ENCODE peak calls at places on chromosome 9, in ten cellular contexts. E is astrocyte of the cerebellum, Z is spleen, U is lower leg skin, Y is psoas muscle, B is heart right ventricle, R is A549, H is cardiac fibroblast, G is foreskin fibroblast, K is tibial nerve. T is an unnamed sample.
A peak's percentile ranks its signal among the peaks of the same experiment; 100 is the strongest.

GRCh38 chr9:81476808-81477207 is 212.5 kb downstream of the TLE1 start:
- DNase-seq in E (no peak), Z (no peak), U (no peak), Y (no peak), B (no peak), R (no peak), H (no peak), G (no peak), K (no peak), T (no peak)

GRCh38 chr9:27151693-27152397 is 42.8 kb downstream of the TEK start:
- DNase-seq in E (peak; percentile 68), Z (no peak), U (peak; percentile 41), Y (no peak), B (no peak), R (no peak), H (peak; percentile 81), G (peak; percentile 1), K (no peak), T (no peak)

GRCh38 chr9:117682955-117683710 is 21.1 kb upstream of the TLR4 start:
- DNase-seq in E (no peak), Z (no peak), U (no peak), Y (no peak), B (no peak), R (no peak), H (peak; percentile 71), G (no peak), K (no peak), T (no peak)

GRCh38 chr9:98429613-98430012 is 174.2 kb upstream of the TBC1D2 start:
- DNase-seq in E (no peak), Z (no peak), U (no peak), Y (no peak), B (no peak), R (no peak), H (peak; percentile 74), G (peak; percentile 58), K (no peak), T (no peak)

GRCh38 chr9:72728031-72728770 is 206.8 kb downstream of the TMC1 start:
- DNase-seq in E (no peak), Z (no peak), U (no peak), Y (no peak), B (no peak), R (no peak), H (no peak), G (no peak), K (no peak), T (no peak)

GRCh38 chr9:132602207-132602606 is 19.8 kb downstream of the BARHL1 start:
- DNase-seq in E (no peak), Z (no peak), U (no peak), Y (no peak), B (no peak), R (no peak), H (no peak), G (no peak), K (no peak), T (no peak)

GRCh38 chr9:99511723-99512122 is 289.6 kb downstream of the SEC61B start:
- DNase-seq in E (no peak), Z (no peak), U (no peak), Y (no peak), B (no peak), R (no peak), H (peak; percentile 7), G (no peak), K (no peak), T (no peak)

GRCh38 chr9:100720922-100721321 is 143.0 kb downstream of the CAVIN4 start:
- DNase-seq in E (no peak), Z (no peak), U (no peak), Y (no peak), B (no peak), R (no peak), H (no peak), G (no peak), K (no peak), T (no peak)

DNA sequence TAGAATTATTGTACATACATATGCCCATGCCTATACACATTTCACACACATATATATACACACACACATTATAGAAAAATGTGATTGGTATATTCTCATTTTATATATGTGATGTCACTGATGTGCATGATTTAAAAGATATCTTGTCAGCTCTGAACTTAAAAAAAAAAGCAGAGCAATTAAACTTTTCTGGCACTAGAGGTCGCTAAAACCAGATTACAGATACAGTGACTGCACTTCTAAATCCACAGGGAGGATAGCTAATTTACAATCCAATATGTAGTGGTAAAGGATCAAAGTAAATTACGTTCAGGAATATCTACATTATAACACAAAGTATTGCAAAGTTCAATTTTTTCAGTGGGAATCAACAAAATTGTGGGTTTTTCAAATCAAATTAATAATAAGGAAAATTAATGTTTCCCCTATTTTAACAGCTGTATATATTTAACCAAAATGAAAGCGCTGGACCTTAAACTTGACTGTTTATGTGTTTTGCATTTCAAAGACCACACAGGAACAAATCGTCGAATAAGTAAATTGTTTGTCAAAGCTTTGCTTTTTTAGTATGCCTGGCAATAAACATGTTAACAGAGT is 1201.2 kb upstream of the C9orf72 start:
- DNase-seq in E (peak; percentile 24), Z (no peak), U (no peak), Y (no peak), B (no peak), R (peak; percentile 52), H (peak; percentile 60), G (peak; percentile 18), K (no peak), T (no peak)
- TF ChIP-seq CTCF in E (peak; percentile 41), Z (peak; percentile 15), U (no peak), Y (no peak), B (peak; percentile 50), R (peak; percentile 73), H (peak; percentile 44), G (peak; percentile 44), K (no peak), T (peak; percentile 39)

DNA sequence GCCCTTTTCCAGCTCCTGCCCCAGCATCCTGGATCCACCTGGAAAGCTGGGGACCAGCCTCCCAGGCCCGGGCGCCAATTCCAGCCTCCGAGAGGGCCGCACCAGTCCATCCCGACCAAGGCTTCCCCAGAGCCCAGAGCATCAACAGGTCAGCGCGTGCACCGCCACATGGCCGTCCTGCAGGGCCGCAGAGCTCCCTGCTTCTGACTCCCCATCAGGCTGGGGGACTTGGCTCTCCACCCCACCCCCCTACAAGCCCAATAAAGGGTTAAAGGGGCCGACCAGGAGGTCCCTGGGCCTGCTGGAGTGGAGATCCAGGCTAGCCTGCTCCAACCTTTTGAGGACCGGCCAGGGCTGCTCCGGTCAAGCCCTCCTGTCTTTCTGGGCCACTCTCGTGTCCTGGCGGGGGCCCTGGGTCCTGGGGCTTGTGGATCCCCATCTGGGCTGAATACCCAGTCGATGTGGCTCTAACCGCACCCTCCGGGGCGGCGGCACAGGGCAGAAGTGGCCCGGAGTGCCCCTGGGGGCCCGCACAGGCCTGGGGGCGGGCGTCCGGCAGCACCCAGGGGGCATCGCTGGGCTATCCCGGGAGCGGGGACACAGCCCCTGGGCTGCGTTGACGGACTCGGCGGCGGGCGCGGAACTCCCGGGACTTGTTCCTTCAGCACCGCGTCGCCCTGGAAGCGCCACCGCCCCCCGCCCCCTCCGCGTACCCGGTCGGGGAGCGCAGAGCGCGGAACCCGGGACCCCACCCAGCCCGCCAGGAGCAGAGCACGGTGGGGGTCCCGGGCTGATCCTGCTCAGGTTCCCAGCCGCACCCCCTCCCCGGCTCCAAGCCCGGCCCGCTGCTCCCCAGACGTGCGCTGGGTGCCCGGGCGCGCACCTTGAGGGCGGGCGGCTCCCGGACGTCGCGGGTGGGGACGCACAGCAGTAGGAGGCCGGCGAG is 590 bp downstream of the ENTPD2 start:
- DNase-seq in E (no peak), Z (no peak), U (no peak), Y (no peak), B (no peak), R (no peak), H (no peak), G (no peak), K (no peak), T (no peak)
- H3K4me3 ChIP-seq in E (no peak overlapping the region), Z (peak overlapping the region; percentile 26), U (peak overlapping the region; percentile 35), Y (peak overlapping the region; percentile 51), B (peak overlapping the region; percentile 49), R (peak overlapping the region; percentile 59), H (no peak overlapping the region), G (no peak overlapping the region), K (peak overlapping the region; percentile 32), T (peak overlapping the region; percentile 1)

GRCh38 chr9:129182625-129183494 is 4.8 kb upstream of the IER5L start:
- DNase-seq in E (no peak), Z (no peak), U (no peak), Y (peak; percentile 70), B (peak; percentile 33), R (peak; percentile 71), H (peak; percentile 40), G (peak; percentile 37), K (no peak), T (peak; percentile 38)
- TF ChIP-seq CTCF in E (peak; percentile 17), Z (peak; percentile 56), U (no peak), Y (peak; percentile 32), B (peak; percentile 40), R (peak; percentile 42), H (peak; percentile 44), G (peak; percentile 34), K (no peak), T (peak; percentile 18)

GRCh38 chr9:134989206-134990065 is 71.7 kb upstream of the FCN1 start:
- DNase-seq in E (no peak), Z (peak; percentile 50), U (no peak), Y (no peak), B (no peak), R (no peak), H (no peak), G (no peak), K (no peak), T (no peak)

GRCh38 chr9:134992755-134993124 is 75.0 kb upstream of the FCN1 start:
- DNase-seq in E (no peak), Z (peak; percentile 76), U (peak; percentile 28), Y (peak; percentile 81), B (no peak), R (no peak), H (no peak), G (no peak), K (peak; percentile 65), T (no peak)

GRCh38 chr9:134993996-134994720 is 76.4 kb upstream of the FCN1 start:
- DNase-seq in E (no peak), Z (peak; percentile 48), U (no peak), Y (peak; percentile 29), B (no peak), R (no peak), H (no peak), G (no peak), K (no peak), T (no peak)

GRCh38 chr9:134993416-134993815 is 75.7 kb upstream of the FCN1 start:
- DNase-seq in E (no peak), Z (peak; percentile 44), U (no peak), Y (peak; percentile 14), B (no peak), R (no peak), H (no peak), G (no peak), K (no peak), T (no peak)

DNA sequence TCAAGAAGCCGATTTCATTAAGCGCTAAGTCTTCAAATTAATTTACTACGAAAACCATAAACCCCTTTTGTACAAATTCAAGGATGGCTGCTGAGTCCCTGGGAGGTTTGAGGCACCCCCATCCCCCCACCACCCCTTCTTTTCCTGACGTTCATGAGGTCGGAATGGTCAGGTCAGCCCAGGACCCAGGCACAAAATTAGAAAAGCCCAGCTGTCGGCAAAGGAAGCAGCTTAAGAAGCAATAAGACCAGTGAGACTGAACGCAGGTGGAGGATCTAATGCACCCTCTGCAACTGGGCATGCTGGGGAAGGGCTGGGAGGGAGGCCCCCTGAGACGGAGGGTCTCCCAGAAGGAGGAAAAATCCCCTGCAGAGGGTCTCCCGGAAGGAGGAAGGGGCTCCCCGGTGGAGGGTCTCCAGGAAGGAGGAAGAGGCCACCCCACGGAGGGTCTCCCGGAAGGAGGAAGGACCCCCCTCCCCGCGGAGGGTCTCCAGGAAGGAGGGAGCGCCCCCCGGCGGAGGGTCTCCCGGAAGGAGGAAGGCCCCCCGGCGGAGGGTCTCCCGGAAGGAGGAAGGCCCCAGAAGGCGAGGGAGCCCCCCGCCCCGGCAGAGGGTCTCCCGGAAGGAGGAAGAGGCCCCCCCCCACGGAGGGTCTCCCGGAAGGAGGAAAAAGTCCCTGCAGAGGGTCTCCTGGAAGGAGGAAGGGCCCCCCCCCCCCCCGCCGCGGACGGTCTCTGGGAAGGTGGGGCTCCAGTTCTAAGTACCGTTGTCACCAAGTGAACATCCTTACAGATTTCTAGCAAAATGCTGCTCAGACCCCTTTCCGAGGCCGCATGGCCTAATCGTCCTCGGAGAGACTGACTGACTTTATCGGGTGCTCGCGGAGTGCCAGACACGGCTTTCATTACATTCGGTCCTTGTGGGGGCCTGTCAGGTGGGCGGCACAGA is 74.4 kb upstream of the FCN1 start:
- DNase-seq in E (no peak), Z (no peak), U (no peak), Y (no peak), B (no peak), R (no peak), H (no peak), G (no peak), K (no peak), T (no peak)
- H3K4me3 ChIP-seq in E (no peak overlapping the region), Z (no peak overlapping the region), U (no peak overlapping the region), Y (no peak overlapping the region), B (no peak overlapping the region), R (no peak overlapping the region), H (no peak overlapping the region), G (no peak overlapping the region), K (no peak overlapping the region), T (no peak overlapping the region)

T was measured in body of pancreas.